ENCODE peak calls at places on chromosomes 7 and 10, in four cellular contexts. O, L, N and U are unnamed samples.

GRCh38 chr7:133705596-133705995 is 421.5 kb upstream of the LRGUK start:
- DNase-seq in L (no peak), N (no peak), O (no peak), U (no peak)

GRCh38 chr10:80471715-80472233 is 17.7 kb downstream of the TSPAN14 start:
- DNase-seq in N (no peak), L (peak; percentile 45), O (no peak), U (no peak)

GRCh38 chr7:127865466-127865865 is 165.8 kb downstream of the LRRC4 start:
- DNase-seq in O (peak; percentile 29), N (no peak), L (no peak), U (no peak)

GRCh38 chr7:77455334-77455733 is 39.2 kb upstream of the GSAP start:
- DNase-seq in O (peak; percentile 60), N (no peak), L (no peak), U (peak; percentile 96)

GRCh38 chr7:143379607-143380263 is 1.4 kb upstream of the ZYX start:
- DNase-seq in N (no peak), O (no peak), L (peak; percentile 39), U (no peak)

GRCh38 chr7:25326466-25327156 is 98.3 kb upstream of the NPVF start:
- DNase-seq in O (no peak), L (no peak), N (no peak), U (no peak)

GRCh38 chr7:25167262-25167843 is 42.3 kb upstream of the CYCS start:
- DNase-seq in N (no peak), L (no peak), O (no peak), U (no peak)

GRCh38 chr7:103093429-103093828 is 18.5 kb downstream of the ARMC10 start:
- DNase-seq in O (no peak), L (no peak), N (no peak), U (no peak)

GRCh38 chr7:27147211-27148030 is at the start of gene HOXA6:
- DNase-seq in L (no peak), O (no peak), N (no peak), U (no peak)

GRCh38 chr7:90579181-90579688 is 16.9 kb upstream of the CDK14 start:
- DNase-seq in N (no peak), O (no peak), L (no peak), U (no peak)